ENCODE peak calls at places on chromosome 17, in eight cellular contexts. L is stomach, Z is adrenal gland, C is mammary epithelial cell, X is psoas muscle, Q is thyroid gland, S is dorsolateral prefrontal cortex, V is uterus. K is an unnamed sample.

GRCh38 chr17:76681222-76682137 is 29.3 kb downstream of the MXRA7 start:
- DNase-seq in L (peak; percentile 80), S (peak; percentile 46), C (peak; percentile 48), Z (peak; percentile 71), X (peak; percentile 74), Q (peak; percentile 81), V (peak; percentile 80), K (peak; percentile 65)

GRCh38 chr17:38897671-38898290 is 27.6 kb upstream of the LASP1NB start:
- DNase-seq in Z (no peak), S (no peak), V (no peak), C (no peak), L (no peak), X (no peak), Q (peak; percentile 32), K (no peak)

GRCh38 chr17:17507465-17508011 is 11.3 kb upstream of the RASD1 start:
- DNase-seq in X (no peak), C (no peak), L (no peak), V (no peak), S (no peak), Q (no peak), Z (no peak), K (no peak)

GRCh38 chr17:12665263-12666210 is at the start of gene MYOCD:
- DNase-seq in S (no peak), C (no peak), X (peak; percentile 61), V (peak; percentile 56), Z (no peak), Q (peak; percentile 14), L (peak; percentile 27), K (no peak)

GRCh38 chr17:39132192-39132600 is 19.2 kb downstream of the PLXDC1 start:
- DNase-seq in Q (no peak), X (peak; percentile 73), Z (peak; percentile 61), V (peak; percentile 57), L (no peak), C (peak; percentile 33), S (no peak), K (no peak)

GRCh38 chr17:81523139-81524062 is 4.8 kb upstream of the FSCN2 start:
- DNase-seq in Z (no peak), L (peak; percentile 74), S (no peak), Q (peak; percentile 93), X (no peak), V (no peak), C (no peak), K (no peak)

GRCh38 chr17:27544350-27545131 is 86.4 kb upstream of the LGALS9 start:
- DNase-seq in Z (no peak), S (no peak), X (no peak), V (no peak), C (peak; percentile 54), L (no peak), Q (no peak), K (no peak)

GRCh38 chr17:31274252-31274651 is 22.8 kb downstream of the OMG start:
- DNase-seq in S (no peak), L (no peak), V (no peak), Z (no peak), C (peak; percentile 87), Q (no peak), X (no peak), K (peak; percentile 46)

GRCh38 chr17:76872221-76872873 is 4.1 kb downstream of the MGAT5B start:
- DNase-seq in L (no peak), Q (no peak), Z (no peak), X (no peak), C (peak; percentile 95), S (no peak), V (no peak), K (no peak)

GRCh38 chr17:44383363-44383762 is 6.1 kb downstream of the ITGA2B start:
- DNase-seq in X (no peak), C (no peak), V (no peak), L (no peak), Q (no peak), Z (no peak), S (no peak), K (no peak)

GRCh38 chr17:81245024-81245664 is 6.0 kb downstream of the NDUFAF8 start:
- DNase-seq in S (no peak), C (no peak), V (no peak), X (peak; percentile 35), L (no peak), Z (no peak), Q (no peak), K (no peak)

GRCh38 chr17:63601439-63602371 is 1.0 kb downstream of the TACO1 start:
- DNase-seq in C (peak; percentile 14), X (no peak), Q (no peak), S (no peak), V (no peak), L (no peak), Z (no peak), K (no peak)

GRCh38 chr17:21686165-21687015 is 5.9 kb upstream of the KCNJ18 start:
- DNase-seq in Z (no peak), V (no peak), C (no peak), X (no peak), Q (no peak), S (no peak), L (no peak), K (no peak)

GRCh38 chr17:69506489-69506888 is 92.0 kb downstream of the MAP2K6 start:
- DNase-seq in S (no peak), L (no peak), X (no peak), V (no peak), C (no peak), Q (no peak), Z (no peak), K (no peak)

GRCh38 chr17:1765576-1765975 is 3.7 kb downstream of the SERPINF1 start:
- DNase-seq in Z (no peak), V (no peak), C (no peak), Q (no peak), X (no peak), S (no peak), L (no peak), K (no peak)

GRCh38 chr17:1767358-1767757 is 5.5 kb downstream of the SERPINF1 start:
- DNase-seq in Q (no peak), C (no peak), X (peak; percentile 88), V (no peak), Z (no peak), L (no peak), S (no peak), K (no peak)

GRCh38 chr17:1764274-1764673 is 2.4 kb downstream of the SERPINF1 start:
- DNase-seq in S (no peak), L (peak; percentile 66), V (peak; percentile 80), Q (no peak), C (peak; percentile 88), Z (peak; percentile 45), X (peak; percentile 89), K (peak; percentile 79)

GRCh38 chr17:1762906-1763829 is 1.3 kb downstream of the SERPINF1 start:
- DNase-seq in Q (no peak), S (no peak), V (peak; percentile 85), L (no peak), X (peak; percentile 84), C (no peak), Z (peak; percentile 32), K (peak; percentile 57)

DNA sequence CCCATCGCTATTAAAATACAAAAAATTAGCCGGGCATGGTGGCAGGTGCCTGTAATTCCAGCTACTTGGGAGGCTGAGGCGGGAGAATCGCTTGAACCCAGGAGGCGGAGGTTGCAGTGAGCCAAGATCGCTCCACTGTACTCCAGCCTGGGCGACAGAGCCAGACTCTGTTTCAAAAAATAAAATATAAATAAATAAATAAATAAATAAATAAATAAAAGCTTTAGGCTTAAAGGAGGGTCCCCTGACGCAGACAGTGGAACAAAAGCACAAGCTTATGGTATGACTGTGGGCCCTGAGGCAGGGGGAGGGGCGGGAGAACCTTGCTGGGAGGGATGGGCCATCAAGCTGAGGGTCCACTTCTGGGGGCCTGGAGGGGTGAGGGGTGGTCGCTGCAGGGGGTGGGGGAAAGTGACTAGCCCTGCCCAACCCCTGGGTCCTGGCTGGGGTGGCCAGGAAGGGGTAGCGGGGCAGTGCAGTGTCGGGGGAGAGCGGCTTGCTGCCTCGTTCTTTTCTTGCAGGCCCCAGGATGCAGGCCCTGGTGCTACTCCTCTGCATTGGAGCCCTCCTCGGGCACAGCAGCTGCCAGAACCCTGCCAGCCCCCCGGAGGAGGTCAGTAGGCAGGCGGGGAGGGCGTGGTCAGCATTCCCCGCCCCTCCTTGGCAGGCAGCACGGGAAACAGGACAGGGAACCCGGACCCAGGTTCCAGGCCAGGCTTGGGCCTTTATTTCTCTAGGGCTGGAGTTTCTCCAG is 4.7 kb downstream of the SERPINF1 start:
- DNase-seq in L (no peak), Q (no peak), X (peak; percentile 61), C (no peak), V (no peak), Z (no peak), S (no peak), K (no peak)
- H3K27ac ChIP-seq in L (peak overlapping the region; percentile 82), Q (no peak overlapping the region), X (peak overlapping the region; percentile 92), C (no peak overlapping the region), V (peak overlapping the region; percentile 93), Z (peak overlapping the region; percentile 40), S (no peak overlapping the region), K (peak overlapping the region; percentile 59)

DNA sequence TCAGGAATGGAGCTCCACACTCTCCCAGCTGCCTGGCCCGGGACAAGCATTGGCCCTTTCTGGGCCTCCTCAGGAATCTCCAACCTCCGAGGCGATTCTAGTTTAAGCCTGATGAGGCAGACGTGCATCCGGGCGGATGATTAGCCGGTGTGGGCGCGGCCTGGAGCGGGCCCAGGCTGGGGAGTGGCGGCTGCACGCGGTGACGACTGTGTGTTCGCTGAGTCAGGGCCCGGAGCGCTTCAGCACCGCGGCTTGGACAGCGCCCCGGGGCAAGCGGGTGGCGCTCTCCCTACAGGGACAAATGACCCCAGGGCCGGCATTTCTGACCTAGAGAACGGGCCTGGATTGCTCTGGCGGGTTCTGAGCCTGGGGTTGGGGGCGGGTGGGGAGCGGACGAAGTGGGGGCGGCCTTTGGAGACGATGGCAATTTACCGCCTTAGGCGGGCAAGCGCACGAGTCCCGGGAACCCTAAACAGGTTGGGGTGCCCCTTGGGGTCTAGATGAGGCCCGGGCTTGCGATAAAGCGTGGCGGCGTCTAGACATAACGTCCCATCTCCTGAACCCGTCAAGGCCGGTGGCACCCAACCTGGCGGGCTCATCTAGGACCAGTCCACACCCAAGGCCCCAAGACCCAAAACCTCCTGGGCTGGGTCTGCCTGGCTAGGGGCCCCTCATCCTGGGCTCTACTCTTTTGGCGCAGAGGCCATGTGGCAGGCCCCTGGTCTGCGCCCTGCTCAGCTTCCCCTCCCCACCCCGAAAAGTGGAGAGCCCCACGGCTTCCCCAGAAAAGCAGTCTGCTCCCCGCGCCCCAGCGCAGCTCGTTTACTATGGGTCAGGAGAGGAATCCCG is 22.3 kb upstream of the ZNHIT3 start:
- DNase-seq in Z (peak; percentile 89), Q (peak; percentile 80), C (peak; percentile 89), L (peak; percentile 56), V (no peak), X (peak; percentile 72), S (no peak), K (peak; percentile 32)
- TF ChIP-seq CTCF in Z (no peak), Q (no peak), C (peak; percentile 29), L (no peak), V (no peak), X (no peak), S (no peak), K (no peak)

GRCh38 chr17:34820922-34821321 is 140.3 kb downstream of the CCT6B start:
- DNase-seq in L (no peak), Z (no peak), Q (no peak), X (no peak), C (no peak), V (no peak), S (no peak), K (no peak)
- H3K27ac ChIP-seq in L (no peak overlapping the region), Z (no peak overlapping the region), Q (no peak overlapping the region), X (no peak overlapping the region), C (no peak overlapping the region), V (no peak overlapping the region), S (no peak overlapping the region), K (no peak overlapping the region)

DNA sequence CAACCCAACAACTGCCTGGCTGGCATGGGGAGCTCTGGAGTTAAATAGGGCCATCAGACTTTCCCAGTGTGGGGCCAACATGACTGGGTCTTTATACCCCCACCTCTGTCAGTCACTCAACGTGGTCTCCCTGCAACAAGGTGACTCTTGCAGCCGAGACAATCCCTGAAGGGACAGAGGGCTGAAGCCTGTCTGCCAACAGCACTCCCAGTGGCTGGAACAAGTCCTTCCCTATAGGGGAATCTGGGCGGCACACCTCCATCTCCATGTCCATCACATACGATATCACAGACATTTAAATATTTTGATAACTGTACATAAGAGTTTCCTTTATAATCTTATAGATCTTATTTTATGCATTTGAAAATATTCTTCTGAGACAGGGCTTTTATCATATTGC is 4.8 kb upstream of the MAPT start:
- DNase-seq in X (no peak), Z (no peak), Q (no peak), L (no peak), C (no peak), V (no peak), S (no peak), K (no peak)
- TF ChIP-seq CTCF in X (no peak), Z (no peak), Q (no peak), L (no peak), C (peak; percentile 14), V (no peak), S (no peak), K (no peak)

K was measured in prostate gland.